ENCODE peak calls at places on chromosomes 7 and 10, in five cellular contexts. D is HS-5, Q is AG04450, P is pons, J is neural crest cell. G is an unnamed sample.

GRCh38 chr10:2759203-2759602 is 308.1 kb upstream of the PFKP start:
- DNase-seq in J (no peak), D (no peak), P (no peak), Q (no peak), G (no peak)

GRCh38 chr10:45373783-45374450 is at the start of gene ALOX5:
- DNase-seq in Q (no peak), D (no peak), J (no peak), P (no peak), G (no peak)

GRCh38 chr10:110534571-110534970 is 32.9 kb upstream of the SMC3 start:
- DNase-seq in D (no peak), P (no peak), Q (no peak), J (no peak), G (no peak)

GRCh38 chr10:111983970-111984525 is 199.5 kb downstream of the GPAM start:
- DNase-seq in Q (no peak), D (no peak), J (no peak), P (no peak), G (no peak)

GRCh38 chr7:155356323-155357105 is 58.8 kb downstream of the INSIG1 start:
- DNase-seq in D (no peak), P (no peak), J (peak; percentile 55), Q (no peak), G (no peak)

GRCh38 chr7:138918756-138919155 is 62.4 kb downstream of the KIAA1549 start:
- DNase-seq in D (no peak), Q (no peak), J (no peak), P (no peak), G (no peak)

GRCh38 chr10:119416855-119417254 is 125.7 kb downstream of the RGS10 start:
- DNase-seq in J (peak; percentile 53), D (no peak), Q (no peak), P (peak; percentile 51), G (no peak)

GRCh38 chr10:132174237-132174636 is 12.5 kb upstream of the DPYSL4 start:
- DNase-seq in P (no peak), Q (no peak), J (no peak), D (no peak), G (no peak)

GRCh38 chr10:77251297-77252013 is 386.2 kb downstream of the KCNMA1 start:
- DNase-seq in P (no peak), J (peak; percentile 26), Q (no peak), D (no peak), G (no peak)